ENCODE peak calls at places on chromosome 13, in four cellular contexts. G is heart right ventricle, F is pancreas, A is mammary epithelial cell. O is an unnamed sample.

GRCh38 chr13:30734434-30734833 is 909 bp upstream of the ALOX5AP start:
- DNase-seq in G (no peak), F (no peak), A (peak; percentile 82), O (no peak)

GRCh38 chr13:57030671-57031070 is 110.0 kb upstream of the PRR20A start:
- DNase-seq in G (no peak), F (no peak), A (no peak), O (no peak)

GRCh38 chr13:67107973-67108372 is 122.2 kb downstream of the PCDH9 start:
- DNase-seq in G (no peak), F (no peak), A (peak; percentile 54), O (no peak)

GRCh38 chr13:41668130-41668757 is 210.9 kb downstream of the RGCC start:
- DNase-seq in G (no peak), F (peak; percentile 53), A (peak; percentile 82), O (peak; percentile 91)

GRCh38 chr13:113187263-113187669 is 21.2 kb downstream of the PCID2 start:
- DNase-seq in G (peak; percentile 82), F (no peak), A (peak; percentile 97), O (peak; percentile 100)

GRCh38 chr13:38879278-38879677 is 111.4 kb downstream of the STOML3 start:
- DNase-seq in G (no peak), F (no peak), A (no peak), O (peak; percentile 55)

GRCh38 chr13:42680748-42681147 is 100.6 kb upstream of the FAM216B start:
- DNase-seq in G (no peak), F (no peak), A (no peak), O (no peak)

GRCh38 chr13:34430294-34430693 is 511.8 kb upstream of the NBEA start:
- DNase-seq in G (no peak), F (no peak), A (peak; percentile 79), O (peak; percentile 67)

GRCh38 chr13:72820898-72821279 is 39.0 kb downstream of the PIBF1 start:
- DNase-seq in G (no peak), F (no peak), A (no peak), O (no peak)

GRCh38 chr13:30872685-30873443 is 33.2 kb upstream of the MEDAG start:
- DNase-seq in G (peak; percentile 37), F (no peak), A (peak; percentile 35), O (peak; percentile 87)

GRCh38 chr13:43023244-43023931 is at the start of gene DNAJC15:
- DNase-seq in G (peak; percentile 86), F (peak; percentile 76), A (no peak), O (peak; percentile 87)

GRCh38 chr13:95564948-95565347 is 12.4 kb downstream of the CLDN10 start:
- DNase-seq in G (no peak), F (no peak), A (peak; percentile 81), O (no peak)

GRCh38 chr13:114164681-114165429 is 14.2 kb upstream of the CFAP97D2 start:
- DNase-seq in G (no peak), F (no peak), A (no peak), O (no peak)

GRCh38 chr13:73076013-73076412 is 17.2 kb downstream of the KLF5 start:
- DNase-seq in G (no peak), F (no peak), A (no peak), O (no peak)

GRCh38 chr13:102680842-102681725 is 13.8 kb downstream of the METTL21C start:
- DNase-seq in G (no peak), F (no peak), A (no peak), O (no peak)

GRCh38 chr13:111359930-111360329 is 39.5 kb downstream of the TEX29 start:
- DNase-seq in G (no peak), F (no peak), A (no peak), O (no peak)

GRCh38 chr13:38767506-38768265 is 80.8 kb downstream of the FREM2 start:
- DNase-seq in G (no peak), F (no peak), A (peak; percentile 31), O (no peak)

GRCh38 chr13:25281193-25281936 is 5.9 kb downstream of the MTMR6 start:
- DNase-seq in G (no peak), F (no peak), A (no peak), O (no peak)

GRCh38 chr13:35695411-35695810 is 218.9 kb upstream of the MAB21L1 start:
- DNase-seq in G (no peak), F (no peak), A (no peak), O (no peak)

GRCh38 chr13:53782400-53783030 is 753.9 kb downstream of the OLFM4 start:
- DNase-seq in G (no peak), F (peak; percentile 16), A (peak; percentile 20), O (peak; percentile 15)

GRCh38 chr13:64925727-64926126 is 2304.4 kb downstream of the PCDH9 start:
- DNase-seq in G (peak; percentile 6), F (no peak), A (no peak), O (no peak)

GRCh38 chr13:90623318-90624011 is 724.0 kb upstream of the MIR17HG start:
- DNase-seq in G (no peak), F (no peak), A (peak; percentile 47), O (no peak)

GRCh38 chr13:24842533-24843278 is 78.7 kb downstream of the RNF17 start:
- DNase-seq in G (no peak), F (no peak), A (peak; percentile 43), O (no peak)

GRCh38 chr13:25085125-25085742 is 10.7 kb upstream of the PABPC3 start:
- DNase-seq in G (no peak), F (no peak), A (peak; percentile 38), O (peak; percentile 51)

GRCh38 chr13:32211788-32212187 is 103.4 kb downstream of the ZAR1L start:
- DNase-seq in G (no peak), F (no peak), A (no peak), O (peak; percentile 67)

GRCh38 chr13:46614582-46614981 is 61.6 kb downstream of the LRCH1 start:
- DNase-seq in G (no peak), F (no peak), A (no peak), O (peak; percentile 66)
- TF ChIP-seq CTCF in G (peak; percentile 34), F (no peak), A (no peak), O (peak; percentile 58)

DNA sequence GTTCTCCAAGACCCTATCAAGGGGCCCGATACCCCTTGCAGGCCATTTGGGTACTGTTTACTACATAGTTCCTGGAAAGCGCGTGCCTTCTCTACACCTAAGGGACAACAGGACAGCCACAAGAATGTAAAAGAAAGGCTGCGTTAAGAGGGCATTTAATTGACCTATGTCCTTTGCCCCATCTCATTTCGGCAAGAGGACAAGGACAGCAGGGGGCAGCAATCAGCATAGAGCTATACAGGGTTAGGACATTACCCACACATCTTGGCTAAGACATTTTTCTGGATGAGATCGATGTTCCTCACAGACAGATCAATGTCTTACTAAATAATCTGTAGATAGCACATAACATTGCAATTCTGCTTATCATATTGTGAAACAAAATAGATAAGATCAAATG is 41.2 kb downstream of the FLT3 start:
- DNase-seq in G (no peak), F (peak; percentile 29), A (peak; percentile 16), O (peak; percentile 7)
- TF ChIP-seq CTCF in G (peak; percentile 45), F (peak; percentile 40), A (peak; percentile 45), O (peak; percentile 58)

GRCh38 chr13:29527916-29528315 is 67.6 kb downstream of the SLC7A1 start:
- DNase-seq in G (no peak), F (no peak), A (no peak), O (no peak)
- TF ChIP-seq CTCF in G (no peak), F (no peak), A (no peak), O (no peak)

DNA sequence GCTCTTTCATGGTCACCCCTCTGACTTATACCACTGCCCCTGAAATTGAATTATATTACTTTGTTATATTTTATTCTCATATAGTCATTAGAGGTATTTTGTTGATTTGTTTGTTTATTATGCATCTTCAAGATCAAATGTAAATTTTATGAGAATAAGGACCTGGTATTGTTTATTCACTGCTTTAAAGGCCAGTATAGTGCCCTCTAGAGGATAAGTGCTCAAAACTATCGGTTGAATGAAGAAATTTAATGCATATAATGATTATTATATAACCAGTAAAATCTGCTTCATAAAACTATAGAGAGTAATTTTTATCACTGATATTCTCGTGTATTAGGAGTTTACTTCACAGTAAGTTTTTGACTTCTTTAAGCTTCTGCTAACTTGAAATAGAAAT is 1401.9 kb downstream of the SLITRK1 start:
- DNase-seq in G (no peak), F (no peak), A (no peak), O (no peak)
- TF ChIP-seq CTCF in G (no peak), F (no peak), A (peak; percentile 32), O (no peak)

GRCh38 chr13:99190147-99190985 is 10.3 kb upstream of the UBAC2 start:
- DNase-seq in G (no peak), F (no peak), A (no peak), O (no peak)

GRCh38 chr13:99193152-99193551 is 7.5 kb upstream of the UBAC2 start:
- DNase-seq in G (no peak), F (no peak), A (no peak), O (no peak)

GRCh38 chr13:99191900-99192399 is 8.7 kb upstream of the UBAC2 start:
- DNase-seq in G (no peak), F (no peak), A (no peak), O (peak; percentile 5)

GRCh38 chr13:99191336-99191899 is 9.2 kb upstream of the UBAC2 start:
- DNase-seq in G (no peak), F (no peak), A (no peak), O (no peak)

GRCh38 chr13:99192480-99192879 is 8.2 kb upstream of the UBAC2 start:
- DNase-seq in G (no peak), F (no peak), A (no peak), O (no peak)
- TF ChIP-seq CTCF in G (no peak), F (no peak), A (no peak), O (no peak)

DNA sequence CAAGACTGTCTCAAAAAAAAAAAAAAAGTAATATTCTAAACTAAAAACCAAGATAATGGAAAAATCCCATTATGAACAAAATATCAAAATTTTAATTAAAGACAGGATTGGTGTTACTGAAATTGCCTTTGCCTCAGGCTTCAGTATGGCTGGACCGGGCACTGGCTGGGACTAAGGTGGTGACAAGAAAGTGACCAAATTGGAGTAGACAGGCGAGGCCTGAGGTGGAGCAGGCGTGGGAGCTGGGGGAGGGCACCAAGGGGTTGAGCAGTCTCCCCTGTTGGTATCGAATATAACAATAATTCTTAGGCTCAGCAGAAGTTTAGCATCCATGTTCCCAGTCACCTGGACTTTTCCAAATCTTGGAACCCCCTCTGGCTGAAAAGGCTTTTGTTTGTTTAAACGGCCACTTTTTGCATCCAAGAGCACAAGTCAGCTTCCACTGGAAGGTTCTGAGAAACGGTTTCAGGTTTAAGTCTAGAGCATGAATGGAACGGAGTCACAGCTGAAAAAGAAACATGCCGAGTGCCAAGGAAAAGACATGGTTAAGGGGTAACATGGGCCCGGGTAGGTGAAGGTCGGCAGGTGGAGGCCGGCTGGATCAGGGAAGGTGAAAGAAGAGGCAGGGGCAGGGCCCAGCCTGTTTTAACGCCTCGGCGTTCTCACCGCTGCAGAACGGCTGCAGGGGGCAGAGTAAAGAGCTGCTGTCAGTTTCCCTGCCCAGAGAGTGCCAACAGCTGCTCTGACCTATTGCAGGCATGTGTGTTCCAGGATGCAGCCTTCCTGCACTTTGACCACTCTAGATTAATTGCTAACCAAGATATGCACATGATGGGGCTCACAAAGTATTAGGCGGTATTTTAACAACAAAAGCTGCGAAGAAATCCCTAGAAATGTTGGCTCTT is 104.4 kb downstream of the TM9SF2 start:
- DNase-seq in G (peak; percentile 43), F (peak; percentile 70), A (no peak), O (no peak)
- TF ChIP-seq CTCF in G (peak; percentile 44), F (no peak), A (no peak), O (peak; percentile 46)

O was measured in brain microvascular endothelial cell.